ENCODE peak calls at places on chromosome 18, in five cellular contexts. One of them, this sample, is unnamed.

GRCh38 chr18:11960743-11961380 is 20.4 kb upstream of the IMPA2 start:
- DNase-seq in nephron progenitor cell: no peak
- DNase-seq in psoas muscle: no peak
- DNase-seq in right lobe of liver: no peak
- DNase-seq in tibial nerve: no peak
- DNase-seq in this sample: no peak

GRCh38 chr18:323253-323622 is 55.4 kb upstream of the THOC1 start:
- DNase-seq in tibial nerve: no peak
- DNase-seq in right lobe of liver: no peak
- DNase-seq in psoas muscle: no peak
- DNase-seq in nephron progenitor cell: no peak
- DNase-seq in this sample: no peak

GRCh38 chr18:67735506-67735905 is 219.0 kb upstream of the DSEL start:
- DNase-seq in tibial nerve: no peak
- DNase-seq in nephron progenitor cell: no peak
- DNase-seq in right lobe of liver: no peak
- DNase-seq in psoas muscle: no peak
- DNase-seq in this sample: no peak

GRCh38 chr18:58231930-58232329 is 187.9 kb downstream of the NEDD4L start:
- DNase-seq in right lobe of liver: no peak
- DNase-seq in psoas muscle: no peak
- DNase-seq in tibial nerve: no peak
- DNase-seq in nephron progenitor cell: no peak
- DNase-seq in this sample: no peak

GRCh38 chr18:40789286-40789685 is 1165.7 kb upstream of the PIK3C3 start:
- DNase-seq in tibial nerve: no peak
- DNase-seq in nephron progenitor cell: no peak
- DNase-seq in right lobe of liver: no peak
- DNase-seq in psoas muscle: no peak
- DNase-seq in this sample: no peak

GRCh38 chr18:26471027-26471426 is 77.3 kb downstream of the KCTD1 start:
- DNase-seq in tibial nerve: no peak
- DNase-seq in right lobe of liver: no peak
- DNase-seq in psoas muscle: no peak
- DNase-seq in nephron progenitor cell: no peak
- DNase-seq in this sample: peak

GRCh38 chr18:21057112-21057511 is 54.5 kb downstream of the ROCK1 start:
- DNase-seq in psoas muscle: no peak
- DNase-seq in nephron progenitor cell: no peak
- DNase-seq in tibial nerve: no peak
- DNase-seq in right lobe of liver: no peak
- DNase-seq in this sample: no peak

GRCh38 chr18:8386981-8387380 is 222.3 kb upstream of the RAB12 start:
- DNase-seq in right lobe of liver: no peak
- DNase-seq in psoas muscle: no peak
- DNase-seq in tibial nerve: no peak
- DNase-seq in nephron progenitor cell: no peak
- DNase-seq in this sample: no peak

GRCh38 chr18:10973579-10974260 is 175.6 kb downstream of the PIEZO2 start:
- DNase-seq in right lobe of liver: peak
- DNase-seq in psoas muscle: no peak
- DNase-seq in tibial nerve: no peak
- DNase-seq in nephron progenitor cell: no peak
- DNase-seq in this sample: no peak

GRCh38 chr18:7946724-7947377 is 379.7 kb downstream of the PTPRM start:
- DNase-seq in nephron progenitor cell: peak
- DNase-seq in tibial nerve: no peak
- DNase-seq in right lobe of liver: no peak
- DNase-seq in psoas muscle: no peak
- DNase-seq in this sample: no peak

GRCh38 chr18:26386002-26386401 is 159.8 kb downstream of the TAF4B start:
- DNase-seq in right lobe of liver: no peak
- DNase-seq in tibial nerve: peak
- DNase-seq in nephron progenitor cell: no peak
- DNase-seq in psoas muscle: no peak
- DNase-seq in this sample: no peak

GRCh38 chr18:58078889-58079573 is 35.0 kb downstream of the NEDD4L start:
- DNase-seq in psoas muscle: no peak
- DNase-seq in right lobe of liver: no peak
- DNase-seq in nephron progenitor cell: no peak
- DNase-seq in tibial nerve: no peak
- DNase-seq in this sample: no peak

DNA sequence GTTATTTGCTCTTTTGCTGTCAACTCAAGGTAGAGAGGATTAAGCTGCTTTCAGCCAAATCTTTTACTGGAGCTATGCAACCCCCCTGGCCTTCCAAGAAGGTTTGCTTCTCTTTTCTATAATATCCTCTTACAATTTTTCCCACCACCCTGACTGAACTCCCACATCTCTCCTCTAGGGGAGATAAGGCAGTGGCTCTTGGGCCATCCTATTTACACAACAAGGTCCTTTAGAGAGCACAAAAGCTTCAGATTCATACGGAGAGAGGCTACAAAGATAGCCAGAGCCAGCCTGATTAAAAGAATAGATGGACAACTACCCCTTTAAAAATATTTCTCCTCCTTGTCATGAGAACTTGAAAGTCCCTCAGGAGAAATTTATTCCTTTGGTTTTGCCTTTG is 95.7 kb downstream of the TPGS2 start:
- DNase-seq in tibial nerve: no peak
- DNase-seq in nephron progenitor cell: no peak
- DNase-seq in psoas muscle: no peak
- DNase-seq in right lobe of liver: no peak
- DNase-seq in this sample: no peak
- TF ChIP-seq CTCF in tibial nerve: no peak
- TF ChIP-seq CTCF in nephron progenitor cell: no peak
- TF ChIP-seq CTCF in psoas muscle: no peak
- TF ChIP-seq CTCF in right lobe of liver: no peak
- TF ChIP-seq CTCF in this sample: no peak

DNA sequence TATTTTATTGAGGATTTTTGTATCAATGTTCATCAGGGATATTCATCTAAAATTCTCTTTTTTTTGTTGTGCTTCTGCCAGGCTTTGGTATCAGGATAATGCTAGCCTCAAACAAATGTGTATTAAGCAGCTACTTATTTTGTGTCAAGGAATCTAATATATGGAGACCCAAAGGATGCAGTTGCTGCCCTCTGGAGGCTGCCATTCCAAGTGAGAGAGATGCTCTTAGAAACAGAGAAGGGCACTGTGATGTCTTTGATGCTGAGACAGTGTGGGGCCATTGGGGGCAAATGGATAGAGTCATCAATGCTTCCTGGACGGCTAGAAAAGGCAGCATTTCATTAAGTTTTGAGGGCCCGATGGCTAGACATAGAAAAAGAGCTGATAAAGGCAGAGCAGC is 292.6 kb downstream of the SETBP1 start:
- DNase-seq in nephron progenitor cell: no peak
- DNase-seq in psoas muscle: no peak
- DNase-seq in right lobe of liver: no peak
- DNase-seq in tibial nerve: no peak
- DNase-seq in this sample: no peak
- TF ChIP-seq CTCF in nephron progenitor cell: no peak
- TF ChIP-seq CTCF in psoas muscle: peak
- TF ChIP-seq CTCF in right lobe of liver: peak
- TF ChIP-seq CTCF in tibial nerve: no peak
- TF ChIP-seq CTCF in this sample: peak

GRCh38 chr18:36829362-36830140 is 624 bp downstream of the KIAA1328 start:
- DNase-seq in nephron progenitor cell: peak
- DNase-seq in psoas muscle: no peak
- DNase-seq in tibial nerve: peak
- DNase-seq in right lobe of liver: no peak
- DNase-seq in this sample: no peak
- TF ChIP-seq CTCF in nephron progenitor cell: no peak
- TF ChIP-seq CTCF in psoas muscle: peak
- TF ChIP-seq CTCF in tibial nerve: no peak
- TF ChIP-seq CTCF in right lobe of liver: no peak
- TF ChIP-seq CTCF in this sample: no peak

DNA sequence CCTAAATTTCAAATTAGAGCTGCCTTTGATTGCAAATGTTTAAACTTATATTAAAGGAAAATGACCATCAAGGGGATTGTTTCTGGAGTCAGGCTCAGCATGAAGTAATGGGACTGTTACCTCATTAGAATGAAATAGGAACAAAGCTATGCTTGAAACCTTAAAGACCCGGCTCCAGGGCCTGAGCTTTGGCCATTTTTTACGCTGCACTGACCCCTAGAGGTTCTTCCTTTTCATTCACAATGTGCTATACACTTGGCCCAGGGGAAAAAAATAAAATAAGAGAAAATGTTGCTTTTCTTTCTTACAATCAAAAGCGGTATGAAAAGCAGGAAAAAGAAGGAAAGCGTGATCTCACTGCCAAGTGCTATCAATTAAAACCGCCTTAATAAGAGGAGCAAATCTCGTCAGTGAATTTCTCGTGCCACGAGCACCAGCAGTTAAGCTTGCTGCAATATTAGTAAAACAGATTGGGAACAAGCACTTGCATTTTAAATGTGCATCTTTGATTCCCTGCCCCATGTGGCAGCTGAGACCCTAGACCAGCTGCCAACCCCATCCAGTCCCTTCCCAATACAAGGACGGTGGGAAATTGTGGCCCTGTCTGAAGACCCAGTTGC is 96.6 kb downstream of the MBD2 start:
- DNase-seq in nephron progenitor cell: peak
- DNase-seq in right lobe of liver: no peak
- DNase-seq in tibial nerve: no peak
- DNase-seq in psoas muscle: no peak
- DNase-seq in this sample: no peak
- TF ChIP-seq CTCF in nephron progenitor cell: peak
- TF ChIP-seq CTCF in right lobe of liver: peak
- TF ChIP-seq CTCF in tibial nerve: peak
- TF ChIP-seq CTCF in psoas muscle: peak
- TF ChIP-seq CTCF in this sample: peak

DNA sequence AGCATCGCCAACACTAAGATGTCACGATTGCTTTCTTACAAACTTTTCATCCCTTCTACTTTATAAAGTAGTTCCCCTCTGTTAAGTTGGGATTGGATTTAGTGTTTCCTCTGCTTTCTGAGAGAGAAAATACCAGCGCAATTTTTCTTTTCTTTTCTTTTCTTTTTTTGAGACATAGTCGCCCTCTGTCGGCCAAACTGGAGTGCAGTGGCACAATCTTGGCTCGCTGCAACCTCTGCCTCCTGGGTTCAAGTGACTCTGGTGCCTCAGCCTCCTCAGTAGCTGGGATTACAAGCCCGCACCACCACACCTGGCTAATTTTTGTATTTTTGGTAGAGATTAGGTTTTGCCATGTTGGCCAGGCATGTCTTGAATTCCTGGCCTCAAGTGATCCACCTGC is 9.0 kb downstream of the RELCH start:
- DNase-seq in tibial nerve: no peak
- DNase-seq in nephron progenitor cell: no peak
- DNase-seq in right lobe of liver: no peak
- DNase-seq in psoas muscle: no peak
- DNase-seq in this sample: no peak
- TF ChIP-seq CTCF in tibial nerve: no peak
- TF ChIP-seq CTCF in nephron progenitor cell: no peak
- TF ChIP-seq CTCF in right lobe of liver: no peak
- TF ChIP-seq CTCF in psoas muscle: no peak
- TF ChIP-seq CTCF in this sample: no peak

DNA sequence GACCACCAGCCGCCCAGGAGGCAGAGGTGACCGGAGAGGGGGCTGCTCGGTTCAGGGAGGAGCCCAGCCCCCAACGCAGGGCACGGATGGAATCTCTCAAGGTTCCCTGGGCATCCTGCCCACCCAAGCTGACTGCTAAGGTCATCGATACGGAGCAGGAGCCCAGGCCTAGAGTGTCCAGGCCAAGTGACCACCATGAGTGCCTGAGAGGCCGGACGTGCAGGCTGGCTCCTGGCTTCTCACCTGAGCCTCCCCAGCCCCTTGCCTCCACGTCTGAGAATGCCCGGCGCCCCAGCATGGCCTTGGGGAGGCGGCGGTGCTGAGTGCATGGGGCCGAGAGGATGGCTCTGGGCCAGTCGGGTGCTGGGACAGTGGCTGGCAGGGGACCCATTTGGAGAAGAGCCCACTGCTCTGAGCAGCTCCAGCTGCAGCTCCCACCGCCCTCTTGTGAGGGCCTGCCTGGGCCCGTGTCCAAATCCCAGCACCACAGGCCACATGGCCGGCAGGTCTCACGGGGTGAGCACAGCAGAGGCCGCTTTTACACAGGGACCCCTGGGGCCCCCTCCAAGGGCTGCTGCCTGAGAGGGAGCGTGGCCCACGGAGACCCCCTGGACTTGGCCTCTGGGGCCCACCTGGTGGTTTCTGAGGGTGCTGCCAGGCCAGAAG is 102.8 kb upstream of the CTDP1 start:
- DNase-seq in psoas muscle: peak
- DNase-seq in right lobe of liver: peak
- DNase-seq in nephron progenitor cell: no peak
- DNase-seq in tibial nerve: no peak
- DNase-seq in this sample: no peak
- TF ChIP-seq CTCF in psoas muscle: no peak
- TF ChIP-seq CTCF in right lobe of liver: no peak
- TF ChIP-seq CTCF in nephron progenitor cell: no peak
- TF ChIP-seq CTCF in tibial nerve: no peak
- TF ChIP-seq CTCF in this sample: no peak

DNA sequence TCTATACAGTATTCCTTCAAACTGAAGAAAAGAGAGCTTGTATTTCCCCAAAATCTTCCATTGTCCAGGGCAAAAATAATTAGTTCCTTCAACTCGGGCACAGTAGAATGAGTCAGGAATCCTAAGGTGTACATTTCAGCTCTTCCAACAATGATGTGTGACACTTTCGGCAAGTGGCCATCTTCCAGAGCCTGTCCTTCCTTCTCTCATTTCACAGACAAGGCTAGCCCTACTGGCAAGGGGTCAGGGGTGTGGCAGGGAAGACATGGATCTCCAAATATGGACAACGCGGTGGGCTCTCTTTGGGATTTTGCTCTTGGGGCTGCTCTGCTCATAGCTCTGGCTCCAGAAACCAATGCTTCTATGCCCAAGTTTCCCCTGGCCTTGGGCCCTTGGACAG is 6.0 kb downstream of the B4GALT6 start:
- DNase-seq in right lobe of liver: no peak
- DNase-seq in nephron progenitor cell: no peak
- DNase-seq in tibial nerve: no peak
- DNase-seq in psoas muscle: no peak
- DNase-seq in this sample: no peak
- TF ChIP-seq CTCF in right lobe of liver: no peak
- TF ChIP-seq CTCF in nephron progenitor cell: no peak
- TF ChIP-seq CTCF in tibial nerve: no peak
- TF ChIP-seq CTCF in psoas muscle: no peak
- TF ChIP-seq CTCF in this sample: no peak

GRCh38 chr18:3248062-3248669 is 565 bp downstream of the MYL12A start:
- DNase-seq in nephron progenitor cell: peak
- DNase-seq in psoas muscle: peak
- DNase-seq in tibial nerve: peak
- DNase-seq in right lobe of liver: no peak
- DNase-seq in this sample: no peak
- TF ChIP-seq CTCF in nephron progenitor cell: no peak
- TF ChIP-seq CTCF in psoas muscle: no peak
- TF ChIP-seq CTCF in tibial nerve: no peak
- TF ChIP-seq CTCF in right lobe of liver: no peak
- TF ChIP-seq CTCF in this sample: no peak

DNA sequence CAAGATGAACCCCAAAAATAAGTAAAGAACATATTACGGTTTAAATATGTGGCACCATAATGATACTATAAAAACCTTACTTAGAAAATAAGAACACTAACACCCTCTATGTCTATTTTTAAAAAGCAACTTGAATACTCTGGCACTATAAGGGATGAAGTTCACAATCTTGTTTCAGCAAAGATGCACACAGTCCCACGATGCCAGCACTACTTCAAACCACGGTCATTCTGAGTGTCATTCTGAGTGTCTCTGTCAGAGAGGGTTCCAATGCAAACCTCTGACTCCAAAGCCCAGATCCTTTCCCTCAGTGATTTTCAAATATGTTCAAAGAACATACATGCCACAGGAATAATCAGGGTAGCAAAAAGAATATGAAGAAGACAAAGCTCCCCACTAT is 127.8 kb downstream of the DYM start:
- DNase-seq in psoas muscle: no peak
- DNase-seq in nephron progenitor cell: no peak
- DNase-seq in tibial nerve: no peak
- DNase-seq in right lobe of liver: no peak
- DNase-seq in this sample: no peak
- TF ChIP-seq CTCF in psoas muscle: no peak
- TF ChIP-seq CTCF in nephron progenitor cell: no peak
- TF ChIP-seq CTCF in tibial nerve: no peak
- TF ChIP-seq CTCF in right lobe of liver: no peak
- TF ChIP-seq CTCF in this sample: no peak

This sample was measured in osteocyte.